ENCODE peak calls at places on chromosomes 16 and 17, in nine cellular contexts. D is GM20000, S is NCI-H1092 treated with DMSO at 0.1 percent for 48 hours, N is AG04450, K is cardiac septum, Q is Peyer's patch, G is progenitor cell of endocrine pancreas, W is activated T-cell treated with anti-CD3 and anti-CD28 coated beads for 1 hour, M is SW480. H is an unnamed sample.

GRCh38 chr17:28258347-28258887 is 60.6 kb upstream of the TMEM97 start:
- DNase-seq in D (no peak), S (no peak), N (no peak), K (peak; percentile 64), Q (peak; percentile 50), G (no peak), W (no peak), M (peak; percentile 48), H (no peak)

GRCh38 chr17:13107726-13108235 is 90.0 kb upstream of the ELAC2 start:
- DNase-seq in D (no peak), S (no peak), N (no peak), K (no peak), Q (no peak), G (no peak), W (no peak), M (no peak), H (no peak)

GRCh38 chr16:58280846-58281301 is 14.0 kb downstream of the PRSS54 start:
- DNase-seq in D (no peak), S (no peak), N (no peak), K (no peak), Q (no peak), G (no peak), W (no peak), M (peak; percentile 46), H (peak; percentile 5)

GRCh38 chr17:60161598-60162330 is 12.0 kb downstream of the CA4 start:
- DNase-seq in D (peak; percentile 20), S (no peak), N (no peak), K (peak; percentile 75), Q (no peak), G (no peak), W (no peak), M (no peak), H (no peak)

GRCh38 chr17:3712811-3713463 is 10.8 kb upstream of the HASPIN start:
- DNase-seq in D (no peak), S (no peak), N (no peak), K (no peak), Q (no peak), G (no peak), W (no peak), M (no peak), H (peak; percentile 38)

GRCh38 chr17:27657620-27658019 is 26.6 kb downstream of the LGALS9 start:
- DNase-seq in D (no peak), S (no peak), N (no peak), K (no peak), Q (no peak), G (no peak), W (no peak), M (no peak), H (peak; percentile 45)

GRCh38 chr16:11196286-11196828 is 59.6 kb downstream of the SOCS1 start:
- DNase-seq in D (no peak), S (no peak), N (no peak), K (no peak), Q (no peak), G (no peak), W (no peak), M (no peak), H (peak; percentile 38)

GRCh38 chr17:8310601-8311123 is 621 bp downstream of the ARHGEF15 start:
- DNase-seq in D (no peak), S (no peak), N (no peak), K (no peak), Q (no peak), G (no peak), W (no peak), M (no peak), H (no peak)

GRCh38 chr17:42519546-42520444 is 16.2 kb upstream of the NAGLU start:
- DNase-seq in D (no peak), S (no peak), N (peak; percentile 99), K (peak; percentile 92), Q (peak; percentile 87), G (no peak), W (no peak), M (peak; percentile 71), H (peak; percentile 99)

GRCh38 chr16:58217341-58217925 is 19.5 kb upstream of the CSNK2A2 start:
- DNase-seq in D (no peak), S (no peak), N (no peak), K (no peak), Q (no peak), G (no peak), W (no peak), M (no peak), H (no peak)

H was measured in choroid plexus epithelial cell.